ENCODE peak calls at places on chromosomes 6 and 20, in six cellular contexts. One of them, this sample, is unnamed.

GRCh38 chr20:41370176-41370575 is 3.6 kb upstream of the EMILIN3 start:
- DNase-seq in substantia nigra: no peak
- DNase-seq in SHP77: no peak
- DNase-seq in HT-29: no peak
- DNase-seq in lower leg skin: no peak
- DNase-seq in transverse colon: no peak
- DNase-seq in this sample: no peak

GRCh38 chr6:15623282-15624116 is 39.3 kb downstream of the DTNBP1 start:
- DNase-seq in substantia nigra: no peak
- DNase-seq in SHP77: peak
- DNase-seq in HT-29: peak
- DNase-seq in lower leg skin: no peak
- DNase-seq in transverse colon: no peak
- DNase-seq in this sample: no peak

GRCh38 chr6:37369321-37370196 is 15.8 kb downstream of the RNF8 start:
- DNase-seq in substantia nigra: no peak
- DNase-seq in SHP77: no peak
- DNase-seq in HT-29: no peak
- DNase-seq in lower leg skin: no peak
- DNase-seq in transverse colon: no peak
- DNase-seq in this sample: no peak

GRCh38 chr6:15205321-15205720 is 40.5 kb upstream of the JARID2 start:
- DNase-seq in substantia nigra: no peak
- DNase-seq in SHP77: no peak
- DNase-seq in HT-29: no peak
- DNase-seq in lower leg skin: no peak
- DNase-seq in transverse colon: no peak
- DNase-seq in this sample: no peak

GRCh38 chr6:100803264-100803663 is 77.9 kb downstream of the ASCC3 start:
- DNase-seq in substantia nigra: no peak
- DNase-seq in SHP77: no peak
- DNase-seq in HT-29: no peak
- DNase-seq in lower leg skin: no peak
- DNase-seq in transverse colon: no peak
- DNase-seq in this sample: no peak

GRCh38 chr6:133699986-133700385 is 188.9 kb upstream of the TCF21 start:
- DNase-seq in substantia nigra: no peak
- DNase-seq in SHP77: no peak
- DNase-seq in HT-29: no peak
- DNase-seq in lower leg skin: no peak
- DNase-seq in transverse colon: no peak
- DNase-seq in this sample: no peak

GRCh38 chr6:132814716-132815570 is 574 bp downstream of the RPS12 start:
- DNase-seq in substantia nigra: no peak
- DNase-seq in SHP77: no peak
- DNase-seq in HT-29: peak
- DNase-seq in lower leg skin: no peak
- DNase-seq in transverse colon: peak
- DNase-seq in this sample: no peak

GRCh38 chr6:41372526-41373366 is 37.3 kb downstream of the NCR2 start:
- DNase-seq in substantia nigra: no peak
- DNase-seq in SHP77: no peak
- DNase-seq in HT-29: no peak
- DNase-seq in lower leg skin: no peak
- DNase-seq in transverse colon: no peak
- DNase-seq in this sample: no peak

GRCh38 chr6:154410619-154411044 is 54.0 kb upstream of the IPCEF1 start:
- DNase-seq in substantia nigra: no peak
- DNase-seq in SHP77: no peak
- DNase-seq in HT-29: no peak
- DNase-seq in lower leg skin: peak
- DNase-seq in transverse colon: peak
- DNase-seq in this sample: no peak

GRCh38 chr6:18656506-18656905 is 269.4 kb downstream of the RNF144B start:
- DNase-seq in substantia nigra: no peak
- DNase-seq in SHP77: no peak
- DNase-seq in HT-29: no peak
- DNase-seq in lower leg skin: no peak
- DNase-seq in transverse colon: no peak
- DNase-seq in this sample: no peak

GRCh38 chr6:109242029-109242428 is 140.2 kb downstream of the CD164 start:
- DNase-seq in substantia nigra: no peak
- DNase-seq in SHP77: peak
- DNase-seq in HT-29: no peak
- DNase-seq in lower leg skin: no peak
- DNase-seq in transverse colon: no peak
- DNase-seq in this sample: no peak

GRCh38 chr6:34572021-34572420 is 15.9 kb upstream of the SPDEF start:
- DNase-seq in substantia nigra: no peak
- DNase-seq in SHP77: no peak
- DNase-seq in HT-29: no peak
- DNase-seq in lower leg skin: no peak
- DNase-seq in transverse colon: no peak
- DNase-seq in this sample: no peak

GRCh38 chr6:5996701-5997419 is 9.9 kb downstream of the NRN1 start:
- DNase-seq in substantia nigra: no peak
- DNase-seq in SHP77: peak
- DNase-seq in HT-29: no peak
- DNase-seq in lower leg skin: no peak
- DNase-seq in transverse colon: no peak
- DNase-seq in this sample: no peak

GRCh38 chr6:154297711-154298110 is 58.9 kb downstream of the IPCEF1 start:
- DNase-seq in substantia nigra: no peak
- DNase-seq in SHP77: no peak
- DNase-seq in HT-29: no peak
- DNase-seq in lower leg skin: no peak
- DNase-seq in transverse colon: no peak
- DNase-seq in this sample: no peak

GRCh38 chr6:139588076-139588639 is 213.7 kb upstream of the CITED2 start:
- DNase-seq in substantia nigra: no peak
- DNase-seq in SHP77: peak
- DNase-seq in HT-29: peak
- DNase-seq in lower leg skin: no peak
- DNase-seq in transverse colon: peak
- DNase-seq in this sample: no peak

GRCh38 chr20:2688041-2688591 is 4.5 kb upstream of the EBF4 start:
- DNase-seq in substantia nigra: no peak
- DNase-seq in SHP77: peak
- DNase-seq in HT-29: peak
- DNase-seq in lower leg skin: no peak
- DNase-seq in transverse colon: peak
- DNase-seq in this sample: no peak

GRCh38 chr6:7591770-7592169 is 1.8 kb downstream of the SNRNP48 start:
- DNase-seq in substantia nigra: no peak
- DNase-seq in SHP77: no peak
- DNase-seq in HT-29: no peak
- DNase-seq in lower leg skin: no peak
- DNase-seq in transverse colon: no peak
- DNase-seq in this sample: no peak

GRCh38 chr20:23255658-23256385 is 94.8 kb upstream of the NXT1 start:
- DNase-seq in substantia nigra: no peak
- DNase-seq in SHP77: no peak
- DNase-seq in HT-29: no peak
- DNase-seq in lower leg skin: peak
- DNase-seq in transverse colon: no peak
- DNase-seq in this sample: no peak

GRCh38 chr6:3157151-3157933 is at the start of gene TUBB2A:
- DNase-seq in substantia nigra: peak
- DNase-seq in SHP77: peak
- DNase-seq in HT-29: peak
- DNase-seq in lower leg skin: peak
- DNase-seq in transverse colon: peak
- DNase-seq in this sample: peak

GRCh38 chr6:132818404-132819359 is 4.3 kb downstream of the RPS12 start:
- DNase-seq in substantia nigra: no peak
- DNase-seq in SHP77: no peak
- DNase-seq in HT-29: no peak
- DNase-seq in lower leg skin: no peak
- DNase-seq in transverse colon: no peak
- DNase-seq in this sample: no peak

GRCh38 chr6:2503816-2504494 is 246.8 kb downstream of the MYLK4 start:
- DNase-seq in substantia nigra: no peak
- DNase-seq in SHP77: peak
- DNase-seq in HT-29: no peak
- DNase-seq in lower leg skin: no peak
- DNase-seq in transverse colon: no peak
- DNase-seq in this sample: no peak

GRCh38 chr6:33672808-33673207 is 38.7 kb downstream of the UQCC2 start:
- DNase-seq in substantia nigra: no peak
- DNase-seq in SHP77: peak
- DNase-seq in HT-29: peak
- DNase-seq in lower leg skin: peak
- DNase-seq in transverse colon: no peak
- DNase-seq in this sample: no peak

GRCh38 chr6:46042355-46042999 is 26.8 kb upstream of the CLIC5 start:
- DNase-seq in substantia nigra: no peak
- DNase-seq in SHP77: peak
- DNase-seq in HT-29: peak
- DNase-seq in lower leg skin: no peak
- DNase-seq in transverse colon: peak
- DNase-seq in this sample: no peak

GRCh38 chr20:35617397-35618031 is 1.9 kb downstream of the SPAG4 start:
- DNase-seq in substantia nigra: no peak
- DNase-seq in SHP77: peak
- DNase-seq in HT-29: peak
- DNase-seq in lower leg skin: no peak
- DNase-seq in transverse colon: peak
- DNase-seq in this sample: no peak

GRCh38 chr6:67630146-67630545 is 1004.9 kb upstream of the ADGRB3 start:
- DNase-seq in substantia nigra: no peak
- DNase-seq in SHP77: no peak
- DNase-seq in HT-29: no peak
- DNase-seq in lower leg skin: no peak
- DNase-seq in transverse colon: no peak
- DNase-seq in this sample: no peak

GRCh38 chr6:42877695-42878094 is 1.7 kb upstream of the RPL7L1 start:
- DNase-seq in substantia nigra: no peak
- DNase-seq in SHP77: no peak
- DNase-seq in HT-29: no peak
- DNase-seq in lower leg skin: no peak
- DNase-seq in transverse colon: no peak
- DNase-seq in this sample: no peak

GRCh38 chr20:24138126-24138857 is 149.7 kb upstream of the GGTLC1 start:
- DNase-seq in substantia nigra: no peak
- DNase-seq in SHP77: no peak
- DNase-seq in HT-29: no peak
- DNase-seq in lower leg skin: no peak
- DNase-seq in transverse colon: no peak
- DNase-seq in this sample: no peak